ENCODE peak calls at places on chromosomes 1 and 21, in ten cellular contexts. R is heart right ventricle, C is fibroblast of lung, Z is body of pancreas, O is breast epithelium, J is brain microvascular endothelial cell, P is sigmoid colon, T is SK-N-SH, U is tibial nerve, Y is pancreas. E is an unnamed sample. For H3K36me3, the result is how much of the 10 kb centered on the place peaks cover.

GRCh38 chr1:55276671-55277376 is 61.7 kb upstream of the USP24 start:
- DNase-seq in R (peak), C (no peak), Z (no peak), O (no peak), J (no peak), P (no peak), T (no peak), U (peak), Y (no peak), E (no peak)

GRCh38 chr1:217896490-217896889 is 265.3 kb downstream of the SPATA17 start:
- DNase-seq in R (no peak), C (peak), Z (no peak), O (no peak), J (no peak), P (no peak), T (no peak), U (no peak), Y (no peak), E (no peak)

GRCh38 chr1:82449671-82450070 is 648.9 kb downstream of the ADGRL2 start:
- DNase-seq in R (no peak), C (no peak), Z (no peak), O (no peak), J (peak), P (no peak), T (no peak), U (no peak), Y (no peak), E (no peak)

GRCh38 chr1:111441573-111442192 is 7.4 kb downstream of the WDR77 start:
- DNase-seq in R (no peak), C (peak), Z (no peak), O (no peak), J (no peak), P (no peak), T (peak), U (no peak), Y (no peak), E (no peak)

GRCh38 chr1:109239580-109240068 is 9.7 kb upstream of the CELSR2 start:
- DNase-seq in R (no peak), C (peak), Z (no peak), O (no peak), J (peak), P (peak), T (peak), U (no peak), Y (peak), E (no peak)

GRCh38 chr1:232950919-232951579 is 638 bp downstream of the NTPCR start:
- DNase-seq in R (no peak), C (no peak), Z (peak), O (no peak), J (peak), P (no peak), T (peak), U (no peak), Y (no peak), E (no peak)

GRCh38 chr1:26417111-26417510 is 6.5 kb downstream of the LIN28A start:
- DNase-seq in R (peak), C (peak), Z (peak), O (no peak), J (peak), P (no peak), T (peak), U (no peak), Y (peak), E (no peak)

GRCh38 chr1:233440952-233441401 is 113.5 kb downstream of the MAP3K21 start:
- DNase-seq in R (peak), C (peak), Z (peak), O (no peak), J (peak), P (no peak), T (peak), U (no peak), Y (no peak), E (no peak)

GRCh38 chr1:54118704-54119103 is 34.1 kb downstream of the CDCP2 start:
- DNase-seq in R (no peak), C (peak), Z (no peak), O (no peak), J (peak), P (no peak), T (no peak), U (no peak), Y (no peak), E (peak)

GRCh38 chr1:208254376-208254775 is 10.2 kb upstream of the PLXNA2 start:
- DNase-seq in R (no peak), C (no peak), Z (no peak), O (no peak), J (no peak), P (no peak), T (no peak), U (no peak), Y (no peak), E (no peak)

GRCh38 chr1:209485167-209485566 is 98.3 kb upstream of the CAMK1G start:
- DNase-seq in R (peak), C (peak), Z (no peak), O (no peak), J (peak), P (no peak), T (no peak), U (no peak), Y (no peak), E (no peak)

GRCh38 chr1:236066828-236067386 is 2.0 kb upstream of the NID1 start:
- DNase-seq in R (peak), C (no peak), Z (no peak), O (no peak), J (no peak), P (peak), T (no peak), U (peak), Y (no peak), E (no peak)

GRCh38 chr1:52056937-52057231 is 789 bp downstream of the BTF3L4 start:
- DNase-seq in R (no peak), C (no peak), Z (no peak), O (no peak), J (peak), P (no peak), T (no peak), U (no peak), Y (no peak), E (no peak)

GRCh38 chr1:28516518-28516956 is 10.7 kb downstream of the RCC1 start:
- DNase-seq in R (no peak), C (peak), Z (no peak), O (no peak), J (no peak), P (no peak), T (no peak), U (no peak), Y (no peak), E (no peak)

GRCh38 chr1:197614916-197615692 is 160.2 kb downstream of the DENND1B start:
- DNase-seq in R (no peak), C (peak), Z (peak), O (no peak), J (peak), P (no peak), T (no peak), U (no peak), Y (no peak), E (peak)

GRCh38 chr1:12229835-12230548 is at the start of gene VPS13D:
- DNase-seq in R (peak), C (peak), Z (peak), O (peak), J (peak), P (peak), T (peak), U (peak), Y (peak), E (no peak)

GRCh38 chr1:147760481-147761260 is at the start of gene GJA5:
- DNase-seq in R (no peak), C (no peak), Z (no peak), O (peak), J (no peak), P (no peak), T (no peak), U (no peak), Y (no peak), E (peak)

GRCh38 chr1:220974431-220974830 is 95.2 kb downstream of the HLX start:
- DNase-seq in R (no peak), C (no peak), Z (no peak), O (no peak), J (no peak), P (no peak), T (no peak), U (no peak), Y (no peak), E (no peak)

GRCh38 chr1:211752951-211753486 is 77.5 kb downstream of the LPGAT1 start:
- DNase-seq in R (no peak), C (no peak), Z (no peak), O (no peak), J (no peak), P (no peak), T (no peak), U (no peak), Y (no peak), E (no peak)

GRCh38 chr1:9150582-9151290 is 21.8 kb upstream of the GPR157 start:
- DNase-seq in R (peak), C (peak), Z (peak), O (no peak), J (no peak), P (peak), T (no peak), U (peak), Y (no peak), E (no peak)

GRCh38 chr21:46346296-46347202 is 22.6 kb downstream of the PCNT start:
- DNase-seq in R (no peak), C (no peak), Z (no peak), O (no peak), J (no peak), P (no peak), T (no peak), U (no peak), Y (no peak), E (no peak)

GRCh38 chr21:46344219-46344915 is 20.4 kb downstream of the PCNT start:
- DNase-seq in R (no peak), C (no peak), Z (no peak), O (no peak), J (no peak), P (no peak), T (no peak), U (no peak), Y (no peak), E (no peak)

GRCh38 chr21:46347791-46348381 is 23.9 kb downstream of the PCNT start:
- DNase-seq in R (peak), C (peak), Z (no peak), O (no peak), J (no peak), P (no peak), T (no peak), U (no peak), Y (no peak), E (no peak)

GRCh38 chr21:46347203-46347550 is 23.2 kb downstream of the PCNT start:
- DNase-seq in R (no peak), C (no peak), Z (no peak), O (no peak), J (no peak), P (no peak), T (peak), U (no peak), Y (no peak), E (no peak)

GRCh38 chr21:46345861-46346260 is 21.9 kb downstream of the PCNT start:
- DNase-seq in R (no peak), C (no peak), Z (no peak), O (no peak), J (no peak), P (no peak), T (no peak), U (no peak), Y (no peak), E (no peak)
- H3K36me3 ChIP-seq in R (half or more), C (under half), Z (under half), O (under half), J (under half), P (half or more), T (under half), U (half or more), Y (under half), E (under half)

GRCh38 chr1:13950637-13951036 is 250.6 kb downstream of the PRDM2 start:
- DNase-seq in R (no peak), C (no peak), Z (no peak), O (no peak), J (no peak), P (no peak), T (peak), U (no peak), Y (no peak), E (no peak)
- TF ChIP-seq CTCF in R (peak), C (no peak), Z (no peak), O (no peak), J (peak), P (no peak), T (peak), U (no peak), Y (no peak), E (no peak)

GRCh38 chr1:21217812-21218596 is 41.3 kb upstream of the EIF4G3 start:
- DNase-seq in R (no peak), C (peak), Z (peak), O (no peak), J (peak), P (no peak), T (peak), U (no peak), Y (peak), E (no peak)

GRCh38 chr1:21216835-21217811 is 40.4 kb upstream of the EIF4G3 start:
- DNase-seq in R (no peak), C (peak), Z (peak), O (no peak), J (peak), P (peak), T (peak), U (peak), Y (peak), E (no peak)

GRCh38 chr1:21225065-21225464 is 48.4 kb upstream of the EIF4G3 start:
- DNase-seq in R (no peak), C (no peak), Z (no peak), O (no peak), J (no peak), P (no peak), T (no peak), U (no peak), Y (no peak), E (no peak)

GRCh38 chr1:21219674-21220073 is 43.0 kb upstream of the EIF4G3 start:
- DNase-seq in R (no peak), C (no peak), Z (no peak), O (no peak), J (no peak), P (no peak), T (peak), U (no peak), Y (no peak), E (no peak)

DNA sequence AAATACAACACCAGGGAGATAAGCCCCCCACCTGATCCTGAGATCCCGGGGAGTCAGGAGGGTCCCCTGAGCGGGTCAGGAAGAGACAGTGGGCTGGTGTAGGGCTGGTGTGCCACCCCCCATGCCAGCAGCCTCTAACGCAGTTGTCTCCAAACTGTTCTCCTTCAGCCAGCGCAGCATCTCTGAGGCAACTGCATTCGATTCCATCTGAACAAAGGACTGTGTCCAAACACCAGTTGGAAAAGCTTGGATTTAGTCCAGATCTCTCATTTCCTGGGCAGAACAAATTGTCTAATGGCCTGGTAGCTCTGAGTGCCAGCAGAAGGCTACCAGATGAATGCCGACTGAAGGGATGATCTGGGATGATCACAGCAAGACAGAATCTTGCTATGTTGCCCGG is 44.1 kb upstream of the EIF4G3 start:
- DNase-seq in R (no peak), C (peak), Z (no peak), O (no peak), J (no peak), P (no peak), T (peak), U (no peak), Y (no peak), E (no peak)
- H3K36me3 ChIP-seq in R (half or more), C (under half), Z (under half), O (under half), J (half or more), P (half or more), T (under half), U (half or more), Y (under half), E (under half)

GRCh38 chr21:42852925-42853570 is 26.3 kb downstream of the WDR4 start:
- DNase-seq in R (no peak), C (no peak), Z (no peak), O (no peak), J (no peak), P (no peak), T (no peak), U (no peak), Y (no peak), E (no peak)

GRCh38 chr21:42854246-42855010 is 24.9 kb downstream of the WDR4 start:
- DNase-seq in R (no peak), C (no peak), Z (no peak), O (no peak), J (no peak), P (no peak), T (no peak), U (no peak), Y (no peak), E (no peak)

GRCh38 chr21:42855143-42855936 is 24.0 kb downstream of the WDR4 start:
- DNase-seq in R (no peak), C (no peak), Z (no peak), O (no peak), J (no peak), P (no peak), T (no peak), U (no peak), Y (no peak), E (no peak)

GRCh38 chr21:42851812-42852665 is 27.3 kb downstream of the WDR4 start:
- DNase-seq in R (no peak), C (no peak), Z (no peak), O (no peak), J (no peak), P (no peak), T (no peak), U (no peak), Y (no peak), E (no peak)

DNA sequence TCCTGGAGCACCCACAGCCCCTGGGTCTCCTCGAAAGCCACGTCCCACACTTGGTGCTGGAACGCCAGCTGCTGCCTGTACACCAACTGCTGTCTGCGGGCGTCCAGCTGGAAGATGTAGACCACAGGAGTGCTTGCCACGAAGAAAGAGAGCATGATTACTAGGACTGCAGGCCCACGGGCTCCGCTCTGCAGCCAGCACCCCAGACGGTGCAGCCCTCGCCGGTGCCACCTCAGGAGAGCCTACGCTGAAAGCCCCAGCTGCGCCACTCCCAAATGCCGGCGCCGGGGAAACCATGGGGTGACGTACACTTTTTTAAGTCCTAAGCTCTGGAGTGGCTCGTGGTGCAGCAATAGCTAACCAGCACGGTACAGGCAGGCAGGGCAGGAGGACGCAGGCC is 25.7 kb downstream of the WDR4 start:
- DNase-seq in R (no peak), C (no peak), Z (no peak), O (no peak), J (no peak), P (no peak), T (no peak), U (no peak), Y (no peak), E (no peak)
- TF ChIP-seq CTCF in R (no peak), C (no peak), Z (no peak), O (no peak), J (no peak), P (no peak), T (no peak), U (no peak), Y (no peak), E (no peak)

GRCh38 chr1:25355841-25356395 is 17.8 kb downstream of the TMEM50A start:
- DNase-seq in R (no peak), C (no peak), Z (no peak), O (no peak), J (no peak), P (no peak), T (no peak), U (no peak), Y (no peak), E (no peak)
- H3K36me3 ChIP-seq in R (half or more), C (under half), Z (under half), O (under half), J (half or more), P (half or more), T (under half), U (half or more), Y (under half), E (under half)

GRCh38 chr1:16221499-16221898 is 9.0 kb upstream of the ARHGEF19 start:
- DNase-seq in R (no peak), C (no peak), Z (no peak), O (no peak), J (no peak), P (no peak), T (no peak), U (no peak), Y (no peak), E (no peak)
- TF ChIP-seq CTCF in R (no peak), C (no peak), Z (no peak), O (no peak), J (no peak), P (no peak), T (no peak), U (no peak), Y (no peak), E (no peak)